ENCODE peak calls at places on chromosomes 1 and 21, in six cellular contexts. One of them, this sample, is unnamed.

GRCh38 chr1:181104790-181105133 is 16.3 kb downstream of the IER5 start:
- DNase-seq in CD4-positive, alpha-beta memory T cell: peak; percentile 58
- DNase-seq in non-pigmented ciliary epithelial cell: no peak
- DNase-seq in Right ventricle myocardium inferior: no peak
- DNase-seq in activated CD8-positive, alpha-beta memory T cell treated with anti-CD3 and anti-CD28 coated beads, Interleukin-2, amount 10 ng/mL, durations not matched to agents 7 days and 5 days: peak; percentile 70
- DNase-seq in stimulated activated CD4-positive, alpha-beta T cell treated with anti-CD3 and anti-CD28 coated beads, Interleukin-15, amount 100 ng/mL, for 24 hours: peak; percentile 53
- DNase-seq in this sample: peak; percentile 86

GRCh38 chr1:201702936-201703335 is 126.0 kb upstream of the IPO9 start:
- DNase-seq in CD4-positive, alpha-beta memory T cell: no peak
- DNase-seq in non-pigmented ciliary epithelial cell: no peak
- DNase-seq in Right ventricle myocardium inferior: no peak
- DNase-seq in activated CD8-positive, alpha-beta memory T cell treated with anti-CD3 and anti-CD28 coated beads, Interleukin-2, amount 10 ng/mL, durations not matched to agents 7 days and 5 days: no peak
- DNase-seq in stimulated activated CD4-positive, alpha-beta T cell treated with anti-CD3 and anti-CD28 coated beads, Interleukin-15, amount 100 ng/mL, for 24 hours: no peak
- DNase-seq in this sample: no peak

GRCh38 chr1:116909511-116910378 is at the start of gene PTGFRN:
- DNase-seq in CD4-positive, alpha-beta memory T cell: no peak
- DNase-seq in non-pigmented ciliary epithelial cell: no peak
- DNase-seq in Right ventricle myocardium inferior: peak; percentile 83
- DNase-seq in activated CD8-positive, alpha-beta memory T cell treated with anti-CD3 and anti-CD28 coated beads, Interleukin-2, amount 10 ng/mL, durations not matched to agents 7 days and 5 days: no peak
- DNase-seq in stimulated activated CD4-positive, alpha-beta T cell treated with anti-CD3 and anti-CD28 coated beads, Interleukin-15, amount 100 ng/mL, for 24 hours: peak; percentile 51
- DNase-seq in this sample: peak; percentile 93

GRCh38 chr1:22327411-22327810 is 124.2 kb upstream of the ZBTB40 start:
- DNase-seq in CD4-positive, alpha-beta memory T cell: no peak
- DNase-seq in non-pigmented ciliary epithelial cell: no peak
- DNase-seq in Right ventricle myocardium inferior: no peak
- DNase-seq in activated CD8-positive, alpha-beta memory T cell treated with anti-CD3 and anti-CD28 coated beads, Interleukin-2, amount 10 ng/mL, durations not matched to agents 7 days and 5 days: no peak
- DNase-seq in stimulated activated CD4-positive, alpha-beta T cell treated with anti-CD3 and anti-CD28 coated beads, Interleukin-15, amount 100 ng/mL, for 24 hours: no peak
- DNase-seq in this sample: peak; percentile 44

GRCh38 chr1:206041640-206042039 is 11.3 kb upstream of the RHEX start:
- DNase-seq in CD4-positive, alpha-beta memory T cell: no peak
- DNase-seq in non-pigmented ciliary epithelial cell: no peak
- DNase-seq in Right ventricle myocardium inferior: no peak
- DNase-seq in activated CD8-positive, alpha-beta memory T cell treated with anti-CD3 and anti-CD28 coated beads, Interleukin-2, amount 10 ng/mL, durations not matched to agents 7 days and 5 days: no peak
- DNase-seq in stimulated activated CD4-positive, alpha-beta T cell treated with anti-CD3 and anti-CD28 coated beads, Interleukin-15, amount 100 ng/mL, for 24 hours: no peak
- DNase-seq in this sample: no peak

GRCh38 chr1:181989521-181989920 is 72.0 kb downstream of the ZNF648 start:
- DNase-seq in CD4-positive, alpha-beta memory T cell: no peak
- DNase-seq in non-pigmented ciliary epithelial cell: no peak
- DNase-seq in Right ventricle myocardium inferior: no peak
- DNase-seq in activated CD8-positive, alpha-beta memory T cell treated with anti-CD3 and anti-CD28 coated beads, Interleukin-2, amount 10 ng/mL, durations not matched to agents 7 days and 5 days: no peak
- DNase-seq in stimulated activated CD4-positive, alpha-beta T cell treated with anti-CD3 and anti-CD28 coated beads, Interleukin-15, amount 100 ng/mL, for 24 hours: no peak
- DNase-seq in this sample: no peak

GRCh38 chr1:227946624-227947424 is 908 bp downstream of the WNT9A start:
- DNase-seq in CD4-positive, alpha-beta memory T cell: peak; percentile 63
- DNase-seq in non-pigmented ciliary epithelial cell: no peak
- DNase-seq in Right ventricle myocardium inferior: peak; percentile 83
- DNase-seq in activated CD8-positive, alpha-beta memory T cell treated with anti-CD3 and anti-CD28 coated beads, Interleukin-2, amount 10 ng/mL, durations not matched to agents 7 days and 5 days: peak; percentile 66
- DNase-seq in stimulated activated CD4-positive, alpha-beta T cell treated with anti-CD3 and anti-CD28 coated beads, Interleukin-15, amount 100 ng/mL, for 24 hours: peak; percentile 61
- DNase-seq in this sample: peak; percentile 90

GRCh38 chr1:184437306-184437705 is 50.5 kb downstream of the C1orf21 start:
- DNase-seq in CD4-positive, alpha-beta memory T cell: no peak
- DNase-seq in non-pigmented ciliary epithelial cell: no peak
- DNase-seq in Right ventricle myocardium inferior: no peak
- DNase-seq in activated CD8-positive, alpha-beta memory T cell treated with anti-CD3 and anti-CD28 coated beads, Interleukin-2, amount 10 ng/mL, durations not matched to agents 7 days and 5 days: no peak
- DNase-seq in stimulated activated CD4-positive, alpha-beta T cell treated with anti-CD3 and anti-CD28 coated beads, Interleukin-15, amount 100 ng/mL, for 24 hours: no peak
- DNase-seq in this sample: no peak

GRCh38 chr21:27525780-27526179 is 558.9 kb upstream of the ADAMTS5 start:
- DNase-seq in CD4-positive, alpha-beta memory T cell: no peak
- DNase-seq in non-pigmented ciliary epithelial cell: no peak
- DNase-seq in Right ventricle myocardium inferior: no peak
- DNase-seq in activated CD8-positive, alpha-beta memory T cell treated with anti-CD3 and anti-CD28 coated beads, Interleukin-2, amount 10 ng/mL, durations not matched to agents 7 days and 5 days: no peak
- DNase-seq in stimulated activated CD4-positive, alpha-beta T cell treated with anti-CD3 and anti-CD28 coated beads, Interleukin-15, amount 100 ng/mL, for 24 hours: no peak
- DNase-seq in this sample: no peak

GRCh38 chr1:151858030-151858746 is 4.7 kb upstream of the THEM5 start:
- DNase-seq in CD4-positive, alpha-beta memory T cell: no peak
- DNase-seq in non-pigmented ciliary epithelial cell: no peak
- DNase-seq in Right ventricle myocardium inferior: no peak
- DNase-seq in activated CD8-positive, alpha-beta memory T cell treated with anti-CD3 and anti-CD28 coated beads, Interleukin-2, amount 10 ng/mL, durations not matched to agents 7 days and 5 days: no peak
- DNase-seq in stimulated activated CD4-positive, alpha-beta T cell treated with anti-CD3 and anti-CD28 coated beads, Interleukin-15, amount 100 ng/mL, for 24 hours: no peak
- DNase-seq in this sample: no peak

GRCh38 chr21:38660333-38661295 is 145.1 kb upstream of the ETS2 start:
- DNase-seq in CD4-positive, alpha-beta memory T cell: no peak
- DNase-seq in non-pigmented ciliary epithelial cell: no peak
- DNase-seq in Right ventricle myocardium inferior: no peak
- DNase-seq in activated CD8-positive, alpha-beta memory T cell treated with anti-CD3 and anti-CD28 coated beads, Interleukin-2, amount 10 ng/mL, durations not matched to agents 7 days and 5 days: no peak
- DNase-seq in stimulated activated CD4-positive, alpha-beta T cell treated with anti-CD3 and anti-CD28 coated beads, Interleukin-15, amount 100 ng/mL, for 24 hours: peak; percentile 32
- DNase-seq in this sample: no peak

GRCh38 chr1:178036090-178036489 is 57.8 kb upstream of the RASAL2 start:
- DNase-seq in CD4-positive, alpha-beta memory T cell: no peak
- DNase-seq in non-pigmented ciliary epithelial cell: no peak
- DNase-seq in Right ventricle myocardium inferior: no peak
- DNase-seq in activated CD8-positive, alpha-beta memory T cell treated with anti-CD3 and anti-CD28 coated beads, Interleukin-2, amount 10 ng/mL, durations not matched to agents 7 days and 5 days: no peak
- DNase-seq in stimulated activated CD4-positive, alpha-beta T cell treated with anti-CD3 and anti-CD28 coated beads, Interleukin-15, amount 100 ng/mL, for 24 hours: no peak
- DNase-seq in this sample: no peak

GRCh38 chr1:207034998-207035397 is 2.4 kb upstream of the C1orf116 start:
- DNase-seq in CD4-positive, alpha-beta memory T cell: no peak
- DNase-seq in non-pigmented ciliary epithelial cell: no peak
- DNase-seq in Right ventricle myocardium inferior: no peak
- DNase-seq in activated CD8-positive, alpha-beta memory T cell treated with anti-CD3 and anti-CD28 coated beads, Interleukin-2, amount 10 ng/mL, durations not matched to agents 7 days and 5 days: no peak
- DNase-seq in stimulated activated CD4-positive, alpha-beta T cell treated with anti-CD3 and anti-CD28 coated beads, Interleukin-15, amount 100 ng/mL, for 24 hours: no peak
- DNase-seq in this sample: no peak

GRCh38 chr1:62951441-62951840 is 167.5 kb downstream of the ATG4C start:
- DNase-seq in CD4-positive, alpha-beta memory T cell: no peak
- DNase-seq in non-pigmented ciliary epithelial cell: no peak
- DNase-seq in Right ventricle myocardium inferior: no peak
- DNase-seq in activated CD8-positive, alpha-beta memory T cell treated with anti-CD3 and anti-CD28 coated beads, Interleukin-2, amount 10 ng/mL, durations not matched to agents 7 days and 5 days: no peak
- DNase-seq in stimulated activated CD4-positive, alpha-beta T cell treated with anti-CD3 and anti-CD28 coated beads, Interleukin-15, amount 100 ng/mL, for 24 hours: no peak
- DNase-seq in this sample: no peak

GRCh38 chr1:154799188-154799587 is 70.9 kb downstream of the KCNN3 start:
- DNase-seq in CD4-positive, alpha-beta memory T cell: no peak
- DNase-seq in non-pigmented ciliary epithelial cell: no peak
- DNase-seq in Right ventricle myocardium inferior: no peak
- DNase-seq in activated CD8-positive, alpha-beta memory T cell treated with anti-CD3 and anti-CD28 coated beads, Interleukin-2, amount 10 ng/mL, durations not matched to agents 7 days and 5 days: no peak
- DNase-seq in stimulated activated CD4-positive, alpha-beta T cell treated with anti-CD3 and anti-CD28 coated beads, Interleukin-15, amount 100 ng/mL, for 24 hours: no peak
- DNase-seq in this sample: no peak

GRCh38 chr1:3344395-3344794 is 110.1 kb upstream of the ARHGEF16 start:
- DNase-seq in CD4-positive, alpha-beta memory T cell: no peak
- DNase-seq in non-pigmented ciliary epithelial cell: no peak
- DNase-seq in Right ventricle myocardium inferior: no peak
- DNase-seq in activated CD8-positive, alpha-beta memory T cell treated with anti-CD3 and anti-CD28 coated beads, Interleukin-2, amount 10 ng/mL, durations not matched to agents 7 days and 5 days: no peak
- DNase-seq in stimulated activated CD4-positive, alpha-beta T cell treated with anti-CD3 and anti-CD28 coated beads, Interleukin-15, amount 100 ng/mL, for 24 hours: no peak
- DNase-seq in this sample: no peak

GRCh38 chr1:50352428-50352827 is 70.8 kb downstream of the DMRTA2 start:
- DNase-seq in CD4-positive, alpha-beta memory T cell: no peak
- DNase-seq in non-pigmented ciliary epithelial cell: no peak
- DNase-seq in Right ventricle myocardium inferior: no peak
- DNase-seq in activated CD8-positive, alpha-beta memory T cell treated with anti-CD3 and anti-CD28 coated beads, Interleukin-2, amount 10 ng/mL, durations not matched to agents 7 days and 5 days: no peak
- DNase-seq in stimulated activated CD4-positive, alpha-beta T cell treated with anti-CD3 and anti-CD28 coated beads, Interleukin-15, amount 100 ng/mL, for 24 hours: no peak
- DNase-seq in this sample: no peak

GRCh38 chr1:202155478-202156021 is 4.9 kb downstream of the PTPN7 start:
- DNase-seq in CD4-positive, alpha-beta memory T cell: no peak
- DNase-seq in non-pigmented ciliary epithelial cell: no peak
- DNase-seq in Right ventricle myocardium inferior: no peak
- DNase-seq in activated CD8-positive, alpha-beta memory T cell treated with anti-CD3 and anti-CD28 coated beads, Interleukin-2, amount 10 ng/mL, durations not matched to agents 7 days and 5 days: no peak
- DNase-seq in stimulated activated CD4-positive, alpha-beta T cell treated with anti-CD3 and anti-CD28 coated beads, Interleukin-15, amount 100 ng/mL, for 24 hours: no peak
- DNase-seq in this sample: peak; percentile 91

GRCh38 chr1:150999051-150999674 is 7.5 kb downstream of the MINDY1 start:
- DNase-seq in CD4-positive, alpha-beta memory T cell: no peak
- DNase-seq in non-pigmented ciliary epithelial cell: peak; percentile 85
- DNase-seq in Right ventricle myocardium inferior: no peak
- DNase-seq in activated CD8-positive, alpha-beta memory T cell treated with anti-CD3 and anti-CD28 coated beads, Interleukin-2, amount 10 ng/mL, durations not matched to agents 7 days and 5 days: peak; percentile 48
- DNase-seq in stimulated activated CD4-positive, alpha-beta T cell treated with anti-CD3 and anti-CD28 coated beads, Interleukin-15, amount 100 ng/mL, for 24 hours: peak; percentile 47
- DNase-seq in this sample: peak; percentile 16

GRCh38 chr21:39938086-39938611 is 70.9 kb downstream of the PCP4 start:
- DNase-seq in CD4-positive, alpha-beta memory T cell: no peak
- DNase-seq in non-pigmented ciliary epithelial cell: no peak
- DNase-seq in Right ventricle myocardium inferior: no peak
- DNase-seq in activated CD8-positive, alpha-beta memory T cell treated with anti-CD3 and anti-CD28 coated beads, Interleukin-2, amount 10 ng/mL, durations not matched to agents 7 days and 5 days: no peak
- DNase-seq in stimulated activated CD4-positive, alpha-beta T cell treated with anti-CD3 and anti-CD28 coated beads, Interleukin-15, amount 100 ng/mL, for 24 hours: no peak
- DNase-seq in this sample: no peak

GRCh38 chr1:3061566-3061965 is 7.4 kb upstream of the PRDM16 start:
- DNase-seq in CD4-positive, alpha-beta memory T cell: no peak
- DNase-seq in non-pigmented ciliary epithelial cell: no peak
- DNase-seq in Right ventricle myocardium inferior: no peak
- DNase-seq in activated CD8-positive, alpha-beta memory T cell treated with anti-CD3 and anti-CD28 coated beads, Interleukin-2, amount 10 ng/mL, durations not matched to agents 7 days and 5 days: no peak
- DNase-seq in stimulated activated CD4-positive, alpha-beta T cell treated with anti-CD3 and anti-CD28 coated beads, Interleukin-15, amount 100 ng/mL, for 24 hours: no peak
- DNase-seq in this sample: peak; percentile 70

GRCh38 chr1:27366113-27366410 is 699 bp downstream of the MAP3K6 start:
- DNase-seq in CD4-positive, alpha-beta memory T cell: peak; percentile 56
- DNase-seq in non-pigmented ciliary epithelial cell: no peak
- DNase-seq in Right ventricle myocardium inferior: peak; percentile 96
- DNase-seq in activated CD8-positive, alpha-beta memory T cell treated with anti-CD3 and anti-CD28 coated beads, Interleukin-2, amount 10 ng/mL, durations not matched to agents 7 days and 5 days: peak; percentile 83
- DNase-seq in stimulated activated CD4-positive, alpha-beta T cell treated with anti-CD3 and anti-CD28 coated beads, Interleukin-15, amount 100 ng/mL, for 24 hours: peak; percentile 92
- DNase-seq in this sample: peak; percentile 97

GRCh38 chr1:116934586-116935207 is 25.0 kb downstream of the PTGFRN start:
- DNase-seq in CD4-positive, alpha-beta memory T cell: peak; percentile 34
- DNase-seq in non-pigmented ciliary epithelial cell: no peak
- DNase-seq in Right ventricle myocardium inferior: no peak
- DNase-seq in activated CD8-positive, alpha-beta memory T cell treated with anti-CD3 and anti-CD28 coated beads, Interleukin-2, amount 10 ng/mL, durations not matched to agents 7 days and 5 days: no peak
- DNase-seq in stimulated activated CD4-positive, alpha-beta T cell treated with anti-CD3 and anti-CD28 coated beads, Interleukin-15, amount 100 ng/mL, for 24 hours: no peak
- DNase-seq in this sample: no peak

This sample was measured in posterior vena cava.